ENCODE peak calls at places on chromosomes 6 and 20, in nine cellular contexts. X is Panc1; E is HEK293T; J is Caki2; F is activated CD4-positive, alpha-beta T cell treated with anti-CD3 and anti-CD28 coated beads, Interleukin-2, amount 50 U/mL, for 4 hours; P is lung microvascular endothelial cell; T is NCI-H460; Q is COR-L47; C is iPS-NIHi11. S is an unnamed sample.

GRCh38 chr6:34128045-34128444 is 17.8 kb downstream of the GRM4 start:
- DNase-seq in C (no peak), Q (no peak), E (no peak), X (no peak), J (no peak), F (no peak), P (no peak), T (no peak), S (no peak)

GRCh38 chr6:11968241-11968806 is 43.8 kb upstream of the HIVEP1 start:
- DNase-seq in T (no peak), F (no peak), P (no peak), J (no peak), X (no peak), E (no peak), Q (no peak), C (no peak), S (no peak)

GRCh38 chr20:22473293-22473692 is 111.1 kb downstream of the FOXA2 start:
- DNase-seq in Q (no peak), J (no peak), P (no peak), T (no peak), F (no peak), X (no peak), E (no peak), C (no peak), S (no peak)

GRCh38 chr6:36028887-36029324 is 1.3 kb downstream of the MAPK14 start:
- DNase-seq in F (peak), Q (peak), X (peak), T (no peak), E (no peak), P (peak), J (peak), C (peak), S (peak)

GRCh38 chr20:23451956-23452487 is 654 bp downstream of the CST11 start:
- DNase-seq in T (no peak), F (no peak), P (no peak), J (no peak), X (no peak), Q (no peak), C (no peak), E (no peak), S (no peak)

GRCh38 chr6:118745156-118745555 is 93.8 kb upstream of the CEP85L start:
- DNase-seq in J (no peak), C (no peak), T (no peak), E (no peak), P (no peak), F (no peak), Q (no peak), X (no peak), S (no peak)

GRCh38 chr6:37019065-37019450 is 13.6 kb downstream of the FGD2 start:
- DNase-seq in F (no peak), X (no peak), E (no peak), J (peak), P (no peak), C (no peak), Q (peak), T (no peak), S (no peak)

GRCh38 chr20:4187147-4187546 is 171.8 kb upstream of the RNF24 start:
- DNase-seq in C (no peak), J (no peak), P (no peak), T (no peak), X (no peak), E (no peak), Q (no peak), F (no peak), S (no peak)

GRCh38 chr20:24998121-24998520 is 5.6 kb upstream of the APMAP start:
- DNase-seq in P (no peak), C (no peak), X (no peak), F (no peak), E (no peak), J (no peak), Q (no peak), T (no peak), S (no peak)

GRCh38 chr6:131949909-131950766 is 1.0 kb downstream of the CCN2 start:
- DNase-seq in Q (peak), E (peak), J (peak), X (peak), C (peak), F (no peak), P (peak), T (peak), S (peak)

GRCh38 chr6:24004659-24005058 is 121.4 kb upstream of the NRSN1 start:
- DNase-seq in C (no peak), F (no peak), X (no peak), T (no peak), J (no peak), P (no peak), E (no peak), Q (no peak), S (no peak)

GRCh38 chr6:13526718-13527668 is 39.6 kb upstream of the GFOD1 start:
- DNase-seq in X (no peak), Q (peak), T (no peak), P (peak), F (no peak), J (no peak), C (no peak), E (no peak), S (peak)

GRCh38 chr20:6562111-6562510 is 205.4 kb upstream of the BMP2 start:
- DNase-seq in E (no peak), X (peak), C (no peak), J (peak), F (no peak), Q (no peak), T (no peak), P (peak), S (peak)

GRCh38 chr6:14211596-14211961 is 94.0 kb downstream of the CD83 start:
- DNase-seq in C (peak), E (peak), J (no peak), F (peak), Q (no peak), X (no peak), T (no peak), P (peak), S (no peak)

GRCh38 chr6:24861934-24862333 is 63.2 kb upstream of the ARMH2 start:
- DNase-seq in F (no peak), C (no peak), X (no peak), P (no peak), Q (no peak), T (no peak), J (no peak), E (no peak), S (no peak)

GRCh38 chr6:43761666-43762409 is 8.2 kb upstream of the VEGFA start:
- DNase-seq in T (no peak), P (no peak), Q (peak), E (no peak), J (no peak), X (no peak), C (no peak), F (no peak), S (no peak)

GRCh38 chr6:141097471-141097870 is 1035.3 kb upstream of the GJE1 start:
- DNase-seq in T (no peak), Q (no peak), X (no peak), F (no peak), E (no peak), J (no peak), C (no peak), P (no peak), S (no peak)

GRCh38 chr6:129215916-129216525 is 333.1 kb downstream of the LAMA2 start:
- DNase-seq in T (no peak), F (no peak), Q (no peak), P (no peak), X (no peak), C (no peak), J (no peak), E (no peak), S (no peak)

GRCh38 chr20:48651271-48651670 is 176.5 kb downstream of the PREX1 start:
- DNase-seq in Q (no peak), J (no peak), T (no peak), F (no peak), E (no peak), P (no peak), C (no peak), X (no peak), S (no peak)

GRCh38 chr6:73768630-73769029 is 72.6 kb downstream of the CD109 start:
- DNase-seq in X (no peak), J (no peak), C (no peak), E (no peak), T (no peak), Q (no peak), F (no peak), P (no peak), S (no peak)

GRCh38 chr6:156870926-156871539 is 93.9 kb downstream of the ARID1B start:
- DNase-seq in F (no peak), P (no peak), E (no peak), J (no peak), Q (no peak), X (no peak), C (no peak), T (no peak), S (no peak)

GRCh38 chr6:11279213-11279780 is 46.8 kb upstream of the NEDD9 start:
- DNase-seq in T (no peak), P (no peak), J (no peak), Q (no peak), F (no peak), X (no peak), C (no peak), E (no peak), S (no peak)

GRCh38 chr20:31670371-31671228 is 32.9 kb downstream of the COX4I2 start:
- DNase-seq in P (no peak), J (no peak), Q (peak), T (no peak), X (no peak), F (no peak), E (peak), C (no peak), S (no peak)

GRCh38 chr6:136337606-136338005 is 48.0 kb upstream of the BCLAF1 start:
- DNase-seq in J (no peak), T (no peak), C (no peak), P (no peak), X (no peak), Q (no peak), E (no peak), F (no peak), S (no peak)

GRCh38 chr6:84553527-84553926 is 210.9 kb downstream of the TBX18 start:
- DNase-seq in E (no peak), X (no peak), J (peak), C (no peak), T (no peak), P (no peak), Q (no peak), F (no peak), S (no peak)

GRCh38 chr6:28401172-28401571 is 1.6 kb upstream of the ZSCAN12 start:
- DNase-seq in C (no peak), P (peak), X (no peak), T (no peak), E (no peak), J (no peak), Q (no peak), F (no peak), S (no peak)

GRCh38 chr6:136784271-136784664 is 8.0 kb downstream of the MAP3K5 start:
- DNase-seq in T (no peak), X (no peak), E (no peak), C (no peak), P (no peak), J (no peak), F (no peak), Q (no peak), S (no peak)

GRCh38 chr6:2566048-2566447 is 184.7 kb downstream of the MYLK4 start:
- DNase-seq in J (no peak), X (no peak), T (no peak), Q (no peak), P (no peak), F (no peak), E (no peak), C (no peak), S (no peak)

GRCh38 chr6:12233693-12234551 is 56.2 kb upstream of the EDN1 start:
- DNase-seq in F (no peak), X (peak), J (peak), C (peak), T (peak), P (peak), Q (peak), E (peak), S (peak)

GRCh38 chr6:36127462-36128016 is 2.8 kb upstream of the MAPK13 start:
- DNase-seq in Q (no peak), X (peak), F (no peak), E (no peak), J (peak), T (no peak), P (peak), C (no peak), S (peak)

GRCh38 chr6:17816921-17817611 is 110.3 kb upstream of the NUP153 start:
- DNase-seq in J (peak), P (peak), E (no peak), T (no peak), F (no peak), C (no peak), Q (no peak), X (no peak), S (no peak)

GRCh38 chr6:49918787-49919186 is 45.2 kb downstream of the DEFB114 start:
- DNase-seq in J (no peak), Q (no peak), P (no peak), F (no peak), X (no peak), T (no peak), E (no peak), C (peak), S (no peak)

GRCh38 chr20:37821691-37822655 is 81.0 kb upstream of the VSTM2L start:
- DNase-seq in P (no peak), J (no peak), E (no peak), F (no peak), T (no peak), X (no peak), Q (no peak), C (no peak), S (no peak)

GRCh38 chr20:59398552-59399265 is 98.3 kb downstream of the EDN3 start:
- DNase-seq in T (peak), P (no peak), Q (no peak), J (peak), C (no peak), X (no peak), E (no peak), F (no peak), S (no peak)